ENCODE peak calls at places on chromosomes 2 and 18, in eight cellular contexts. O, J, Q, L, F, Z, K and A are unnamed samples.

GRCh38 chr2:128323501-128323931 is 4.8 kb upstream of the HS6ST1 start:
- DNase-seq in O (no peak), J (no peak), Q (no peak), L (no peak), F (no peak), Z (no peak), K (no peak), A (no peak)

GRCh38 chr18:34544930-34545329 is 165.2 kb upstream of the DTNA start:
- DNase-seq in O (no peak), J (no peak), Q (no peak), L (no peak), F (no peak), Z (no peak), K (no peak), A (no peak)

GRCh38 chr2:128441341-128442052 is 122.8 kb upstream of the HS6ST1 start:
- DNase-seq in O (no peak), J (no peak), Q (no peak), L (no peak), F (no peak), Z (no peak), K (no peak), A (no peak)

GRCh38 chr18:3511980-3512379 is 62.0 kb downstream of the TGIF1 start:
- DNase-seq in O (no peak), J (no peak), Q (no peak), L (no peak), F (peak; percentile 68), Z (peak; percentile 80), K (peak; percentile 31), A (no peak)

GRCh38 chr2:152425765-152426710 is 91.1 kb downstream of the FMNL2 start:
- DNase-seq in O (no peak), J (no peak), Q (no peak), L (no peak), F (no peak), Z (peak; percentile 38), K (no peak), A (no peak)

GRCh38 chr18:58525517-58525916 is 103.4 kb downstream of the ALPK2 start:
- DNase-seq in O (no peak), J (no peak), Q (no peak), L (no peak), F (peak; percentile 84), Z (no peak), K (no peak), A (no peak)

GRCh38 chr2:134245340-134245984 is 8.4 kb upstream of the MGAT5 start:
- DNase-seq in O (peak; percentile 12), J (peak; percentile 73), Q (peak; percentile 58), L (peak; percentile 77), F (peak; percentile 71), Z (peak; percentile 82), K (peak; percentile 77), A (peak; percentile 72)

GRCh38 chr2:12543452-12544220 is 173.1 kb upstream of the TRIB2 start:
- DNase-seq in O (no peak), J (no peak), Q (no peak), L (no peak), F (no peak), Z (peak; percentile 66), K (no peak), A (no peak)

GRCh38 chr2:3601561-3602271 is 6.8 kb downstream of the COLEC11 start:
- DNase-seq in O (no peak), J (no peak), Q (no peak), L (no peak), F (no peak), Z (no peak), K (no peak), A (no peak)

GRCh38 chr2:160209457-160209856 is 9.4 kb upstream of the ITGB6 start:
- DNase-seq in O (no peak), J (no peak), Q (no peak), L (no peak), F (peak; percentile 99), Z (peak; percentile 91), K (no peak), A (no peak)

GRCh38 chr2:25230128-25230527 is 61.7 kb upstream of the POMC start:
- DNase-seq in O (no peak), J (no peak), Q (no peak), L (no peak), F (no peak), Z (no peak), K (no peak), A (no peak)

GRCh38 chr2:218019411-218020060 is 16.7 kb upstream of the TNS1 start:
- DNase-seq in O (no peak), J (no peak), Q (peak; percentile 9), L (peak; percentile 7), F (no peak), Z (no peak), K (no peak), A (no peak)

GRCh38 chr18:11454021-11454420 is 155.4 kb upstream of the SLC35G4 start:
- DNase-seq in O (no peak), J (no peak), Q (no peak), L (no peak), F (no peak), Z (no peak), K (no peak), A (no peak)

GRCh38 chr18:46920067-46920466 is 2.7 kb downstream of the KATNAL2 start:
- DNase-seq in O (no peak), J (no peak), Q (no peak), L (no peak), F (no peak), Z (no peak), K (no peak), A (no peak)

GRCh38 chr2:132804045-132804444 is 134.0 kb upstream of the LYPD1 start:
- DNase-seq in O (no peak), J (no peak), Q (no peak), L (no peak), F (peak; percentile 86), Z (peak; percentile 24), K (peak; percentile 16), A (no peak)

GRCh38 chr18:52615321-52615720 is 275.3 kb downstream of the DCC start:
- DNase-seq in O (no peak), J (no peak), Q (no peak), L (no peak), F (no peak), Z (no peak), K (no peak), A (no peak)

GRCh38 chr2:111121028-111121872 is 536 bp downstream of the BCL2L11 start:
- DNase-seq in O (no peak), J (peak; percentile 76), Q (peak; percentile 61), L (peak; percentile 54), F (no peak), Z (no peak), K (peak; percentile 68), A (peak; percentile 62)

GRCh38 chr2:206693399-206694137 is 24.6 kb downstream of the DYTN start:
- DNase-seq in O (peak; percentile 40), J (no peak), Q (no peak), L (no peak), F (peak; percentile 69), Z (peak; percentile 77), K (no peak), A (no peak)

DNA sequence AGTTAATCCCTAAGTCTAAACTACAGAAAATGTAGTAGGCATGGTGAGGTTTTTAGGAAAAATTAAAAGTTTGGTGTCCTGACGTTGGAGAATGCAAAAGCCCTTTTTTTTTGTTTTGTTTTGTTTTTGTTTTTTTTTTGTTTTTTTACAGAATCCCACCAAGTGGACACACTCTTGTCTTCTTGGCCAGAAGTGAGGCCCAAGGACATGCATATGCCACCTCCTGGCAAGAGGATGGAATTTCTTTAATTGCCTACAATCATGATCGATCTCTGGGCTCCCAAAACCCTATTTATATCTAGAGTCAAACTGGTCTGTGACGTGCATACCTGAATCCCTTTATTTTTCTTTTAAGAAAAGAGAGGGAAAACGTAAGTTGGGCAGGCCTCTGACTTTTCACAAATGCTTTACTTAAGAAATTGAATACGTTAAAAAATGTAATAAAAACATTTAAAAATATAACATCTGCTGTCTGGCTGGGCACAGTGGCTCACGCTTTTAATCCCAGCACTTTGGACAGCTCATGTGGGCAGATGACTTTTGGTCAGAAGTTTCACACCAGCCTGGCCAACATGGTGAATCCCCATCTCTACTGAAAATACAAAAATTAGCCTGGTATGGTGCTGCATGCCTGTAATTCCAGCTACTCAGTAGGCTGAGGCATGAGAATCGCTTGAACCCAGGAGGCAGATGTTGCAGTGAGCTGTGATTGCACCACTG is 502.7 kb downstream of the CBLN2 start:
- DNase-seq in O (no peak), J (no peak), Q (no peak), L (no peak), F (no peak), Z (no peak), K (no peak), A (no peak)
- TF ChIP-seq CTCF in O (no peak), J (no peak), Q (no peak), L (no peak), F (no peak), Z (no peak), K (no peak), A (no peak)

GRCh38 chr2:240567137-240567871 is 980 bp upstream of the RNPEPL1 start:
- DNase-seq in O (no peak), J (peak; percentile 57), Q (peak; percentile 26), L (peak; percentile 42), F (no peak), Z (no peak), K (peak; percentile 28), A (peak; percentile 73)

GRCh38 chr2:240566203-240567136 is 1.8 kb upstream of the RNPEPL1 start:
- DNase-seq in O (no peak), J (peak; percentile 98), Q (peak; percentile 87), L (peak; percentile 93), F (peak; percentile 70), Z (peak; percentile 91), K (peak; percentile 92), A (peak; percentile 97)

GRCh38 chr2:240569523-240569997 is 1.3 kb downstream of the RNPEPL1 start:
- DNase-seq in O (no peak), J (peak; percentile 50), Q (no peak), L (no peak), F (no peak), Z (no peak), K (no peak), A (no peak)

GRCh38 chr2:240568678-240569522 is 616 bp downstream of the RNPEPL1 start:
- DNase-seq in O (no peak), J (peak; percentile 83), Q (peak; percentile 50), L (peak; percentile 81), F (peak; percentile 64), Z (peak; percentile 67), K (peak; percentile 74), A (peak; percentile 75)

GRCh38 chr2:240567872-240568677 is at the start of gene RNPEPL1:
- DNase-seq in O (no peak), J (peak; percentile 68), Q (peak; percentile 19), L (peak; percentile 55), F (no peak), Z (no peak), K (peak; percentile 44), A (peak; percentile 80)
- H3K4me1 ChIP-seq in O (peaks cover 42% of the 10 kb centered on the region), J (peaks cover 63% of the 10 kb centered on the region), Q (peaks cover 35% of the 10 kb centered on the region), L (peaks cover 17% of the 10 kb centered on the region), F (peaks cover 36% of the 10 kb centered on the region), Z (peaks cover 20% of the 10 kb centered on the region), K (peaks cover 48% of the 10 kb centered on the region), A (peaks cover 61% of the 10 kb centered on the region)

DNA sequence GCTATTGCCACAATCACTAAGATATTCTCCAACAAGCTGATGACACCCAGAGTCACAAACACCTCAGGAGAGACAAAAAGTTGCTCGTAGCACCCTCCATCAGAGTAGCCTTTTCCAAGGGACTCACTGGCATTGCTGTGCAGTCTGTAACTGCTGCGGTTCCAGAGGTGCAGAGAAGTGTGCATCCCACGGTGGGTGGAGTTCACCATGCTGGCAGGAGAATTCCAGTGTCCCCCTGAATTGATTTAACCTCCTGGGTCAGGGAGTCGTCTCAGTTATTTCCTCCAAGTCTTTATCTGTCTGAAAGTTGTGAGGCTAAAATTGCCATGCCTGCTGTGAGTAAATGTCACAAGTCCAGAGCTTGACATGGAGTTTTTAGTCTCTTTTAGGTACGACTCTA is 434 bp downstream of the MC4R start:
- DNase-seq in O (no peak), J (no peak), Q (no peak), L (no peak), F (no peak), Z (no peak), K (no peak), A (no peak)
- H3K4me3 ChIP-seq in O (no peak overlapping the region), J (no peak overlapping the region), Q (no peak overlapping the region), L (no peak overlapping the region), F (no peak overlapping the region), Z (peak overlapping the region; percentile 4), K (no peak overlapping the region), A (no peak overlapping the region)

GRCh38 chr18:45355944-45356520 is 259.2 kb upstream of the SLC14A2 start:
- DNase-seq in O (no peak), J (no peak), Q (no peak), L (no peak), F (no peak), Z (peak; percentile 3), K (no peak), A (no peak)
- TF ChIP-seq CTCF in O (no peak), J (no peak), Q (no peak), L (no peak), F (no peak), Z (no peak), K (no peak), A (no peak)